ENCODE peak calls at places on chromosomes 7 and 10, in nine cellular contexts. N, K, Y, G, C, M, H, J and A are unnamed samples.

GRCh38 chr10:35463878-35464277 is 127.6 kb downstream of the CCNY start:
- DNase-seq in N (no peak), K (no peak), Y (no peak), G (no peak), C (no peak), M (no peak), H (no peak), J (no peak), A (no peak)

GRCh38 chr7:55348502-55348901 is 16.6 kb upstream of the LANCL2 start:
- DNase-seq in N (peak; percentile 51), K (no peak), Y (peak; percentile 65), G (no peak), C (no peak), M (peak; percentile 65), H (no peak), J (no peak), A (no peak)

GRCh38 chr7:156091515-156092080 is 279.3 kb upstream of the SHH start:
- DNase-seq in N (no peak), K (no peak), Y (no peak), G (no peak), C (no peak), M (no peak), H (no peak), J (no peak), A (no peak)

GRCh38 chr10:97234403-97234802 is 48.6 kb upstream of the SLIT1 start:
- DNase-seq in N (peak; percentile 67), K (peak; percentile 32), Y (peak; percentile 21), G (peak; percentile 12), C (no peak), M (peak; percentile 19), H (peak; percentile 39), J (no peak), A (no peak)

GRCh38 chr7:68700414-68700813 is 897.9 kb upstream of the AUTS2 start:
- DNase-seq in N (peak; percentile 25), K (no peak), Y (peak; percentile 59), G (no peak), C (no peak), M (no peak), H (no peak), J (no peak), A (no peak)

GRCh38 chr10:29120216-29120615 is 168.7 kb upstream of the LYZL1 start:
- DNase-seq in N (peak; percentile 53), K (no peak), Y (peak; percentile 80), G (no peak), C (no peak), M (peak; percentile 84), H (no peak), J (no peak), A (peak; percentile 45)

GRCh38 chr10:71637305-71637704 is 82.3 kb downstream of the C10orf105 start:
- DNase-seq in N (no peak), K (no peak), Y (no peak), G (no peak), C (no peak), M (no peak), H (no peak), J (no peak), A (no peak)

GRCh38 chr7:100546129-100546867 is 7.3 kb downstream of the AGFG2 start:
- DNase-seq in N (no peak), K (no peak), Y (no peak), G (no peak), C (peak; percentile 66), M (no peak), H (no peak), J (no peak), A (no peak)

GRCh38 chr10:61633665-61634064 is 29.1 kb upstream of the CABCOCO1 start:
- DNase-seq in N (peak; percentile 75), K (no peak), Y (peak; percentile 63), G (no peak), C (no peak), M (peak; percentile 14), H (no peak), J (no peak), A (no peak)

GRCh38 chr10:58797356-58797755 is 284.7 kb downstream of the BICC1 start:
- DNase-seq in N (no peak), K (no peak), Y (peak; percentile 51), G (no peak), C (no peak), M (peak; percentile 35), H (no peak), J (no peak), A (no peak)

GRCh38 chr10:86785021-86785420 is 28.6 kb downstream of the BMPR1A start:
- DNase-seq in N (no peak), K (no peak), Y (no peak), G (no peak), C (no peak), M (peak; percentile 54), H (no peak), J (no peak), A (no peak)

GRCh38 chr7:142420554-142421362 is 162.9 kb upstream of the PRSS58 start:
- DNase-seq in N (peak; percentile 31), K (peak; percentile 74), Y (peak; percentile 18), G (peak; percentile 8), C (no peak), M (peak; percentile 14), H (peak; percentile 41), J (no peak), A (no peak)

GRCh38 chr10:70115948-70116682 is 16.5 kb downstream of the AIFM2 start:
- DNase-seq in N (peak; percentile 24), K (peak; percentile 47), Y (no peak), G (peak; percentile 21), C (peak; percentile 68), M (peak; percentile 25), H (peak; percentile 70), J (no peak), A (no peak)

GRCh38 chr7:45387837-45388236 is 186.3 kb upstream of the ADCY1 start:
- DNase-seq in N (no peak), K (no peak), Y (no peak), G (no peak), C (no peak), M (no peak), H (no peak), J (no peak), A (no peak)

DNA sequence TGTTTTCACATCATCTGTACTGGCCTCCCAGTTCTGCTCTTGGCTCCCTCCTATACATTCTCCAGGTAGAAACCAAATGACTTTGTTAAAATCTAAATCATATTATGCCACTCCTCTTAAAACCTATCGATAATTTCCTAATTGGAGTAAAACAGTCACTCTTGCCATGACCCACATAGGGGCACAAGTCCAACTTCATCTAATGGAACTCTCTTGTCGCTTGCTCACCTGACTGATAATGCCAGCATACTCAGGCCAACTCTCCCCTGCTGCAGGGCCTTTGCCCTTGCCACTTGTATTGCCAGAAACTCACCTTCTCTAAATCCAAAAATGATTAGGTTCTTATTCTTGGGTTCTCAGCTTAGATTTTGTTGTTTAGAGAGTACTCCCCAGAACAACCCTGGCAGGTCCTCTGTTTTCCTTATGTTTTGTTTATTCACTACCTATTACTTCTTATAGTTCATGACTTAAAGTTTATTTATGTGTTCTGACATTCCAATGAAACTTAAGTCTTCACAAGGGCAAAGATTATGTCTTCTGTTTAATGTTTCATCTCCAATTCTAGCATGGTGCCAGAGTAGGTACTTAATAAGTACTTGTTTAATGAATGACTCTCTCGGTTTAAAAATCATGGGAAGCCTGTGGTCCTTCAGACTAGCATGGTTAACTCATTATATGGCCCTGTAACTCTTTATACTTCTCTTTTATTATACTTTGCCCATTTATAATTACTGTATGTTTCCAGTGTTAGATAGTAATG is 345.9 kb upstream of the SMIM30 start:
- DNase-seq in N (no peak), K (no peak), Y (no peak), G (no peak), C (no peak), M (no peak), H (no peak), J (no peak), A (no peak)
- H3K9ac ChIP-seq in N (no peak overlapping the region), K (no peak overlapping the region), Y (no peak overlapping the region), G (no peak overlapping the region), C (no peak overlapping the region), M (no peak overlapping the region), H (no peak overlapping the region), J (no peak overlapping the region), A (no peak overlapping the region)

DNA sequence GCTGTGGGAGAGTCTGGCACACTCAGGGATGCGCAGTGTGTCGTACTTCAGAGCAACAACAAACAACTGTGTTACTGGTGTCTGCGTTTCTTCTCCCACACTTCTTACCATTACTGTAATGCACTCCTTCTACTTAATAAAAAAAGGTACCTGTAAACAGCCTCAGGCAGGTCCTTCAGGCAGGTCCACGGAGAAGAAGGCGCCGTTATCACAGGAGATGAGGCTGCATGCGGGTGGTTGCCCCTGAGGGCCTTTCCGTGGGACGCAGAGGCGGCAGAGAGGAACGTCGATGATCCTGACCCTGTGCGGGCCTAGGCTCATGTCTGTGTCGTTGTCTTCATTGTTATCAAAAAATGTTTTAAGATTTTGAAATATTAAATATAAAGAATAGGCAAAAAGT is 29.4 kb downstream of the NKX6-2 start:
- DNase-seq in N (no peak), K (no peak), Y (no peak), G (no peak), C (no peak), M (no peak), H (no peak), J (no peak), A (no peak)
- H3K36me3 ChIP-seq in N (peaks cover 3% of the 10 kb centered on the region), K (no peaks in the 10 kb centered on the region), Y (no peaks in the 10 kb centered on the region), G (no peaks in the 10 kb centered on the region), C (no peaks in the 10 kb centered on the region), M (no peaks in the 10 kb centered on the region), H (no peaks in the 10 kb centered on the region), J (peaks cover 11% of the 10 kb centered on the region), A (no peaks in the 10 kb centered on the region)

DNA sequence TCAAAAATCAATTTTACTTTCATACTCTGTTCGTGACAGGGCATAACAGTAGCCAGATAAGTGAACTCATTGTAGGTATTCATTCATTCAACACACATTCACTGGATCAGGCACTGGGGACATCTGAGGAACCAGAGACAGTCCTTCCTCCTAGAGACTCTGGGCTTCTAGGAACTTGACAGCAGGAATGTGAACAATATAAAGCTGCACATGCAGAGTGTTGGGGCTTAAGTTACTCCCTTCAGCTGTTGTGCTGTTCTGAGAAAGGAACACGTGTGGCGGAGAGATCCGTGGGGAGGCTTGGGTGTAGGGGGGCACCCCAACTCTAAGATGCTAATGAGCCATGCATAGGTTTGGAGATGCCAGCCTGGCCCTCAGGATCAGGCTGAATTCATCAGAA is 120.4 kb downstream of the PKD1L1 start:
- DNase-seq in N (no peak), K (no peak), Y (no peak), G (no peak), C (no peak), M (no peak), H (no peak), J (no peak), A (no peak)
- TF ChIP-seq CTCF in N (no peak), K (no peak), Y (no peak), G (no peak), C (no peak), M (no peak), H (no peak), J (no peak), A (no peak)

DNA sequence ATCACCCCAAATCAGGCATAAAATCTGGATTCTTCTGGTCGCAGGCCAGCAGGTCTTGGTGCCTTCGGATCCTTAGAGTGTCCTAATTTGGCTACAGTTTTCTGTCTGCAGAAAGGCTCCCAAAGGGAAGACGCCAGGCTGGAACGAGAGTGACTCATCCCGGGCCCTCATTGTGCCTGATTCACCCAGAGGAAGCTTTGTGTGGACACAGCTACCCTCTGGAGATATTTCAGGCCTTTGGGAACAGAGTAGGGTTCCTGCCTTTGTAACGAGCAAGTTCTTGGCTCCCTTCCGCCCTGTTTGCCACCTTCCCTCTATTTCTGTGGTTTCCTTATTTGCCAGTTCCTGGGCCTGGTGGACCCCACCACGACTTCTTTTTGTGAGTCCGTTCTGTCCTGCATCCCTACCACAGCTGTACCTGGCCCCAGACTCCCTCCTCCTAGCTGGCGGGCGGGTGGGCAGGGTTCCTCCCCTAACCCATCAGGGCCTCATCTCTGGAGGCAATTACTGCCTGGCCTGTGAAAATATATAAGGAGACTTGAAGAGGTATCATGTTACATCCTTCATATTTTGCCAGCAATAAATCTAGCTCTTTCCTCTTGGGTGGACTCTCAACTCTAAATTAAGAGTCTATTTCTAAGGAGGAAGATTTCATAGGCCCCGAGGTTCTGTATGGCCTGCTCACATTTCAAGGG is 219.1 kb upstream of the ZNF32 start:
- DNase-seq in N (peak; percentile 77), K (no peak), Y (peak; percentile 82), G (no peak), C (no peak), M (no peak), H (no peak), J (no peak), A (no peak)
- H3K9ac ChIP-seq in N (no peak overlapping the region), K (no peak overlapping the region), Y (no peak overlapping the region), G (no peak overlapping the region), C (no peak overlapping the region), M (no peak overlapping the region), H (no peak overlapping the region), J (no peak overlapping the region), A (no peak overlapping the region)